ENCODE peak calls at places on chromosomes 1 and 21, in eight cellular contexts. L is cardiac fibroblast, K is OCI-LY7, B is heart left ventricle, V is osteoblast, Q is cardiac muscle cell, M is fibroblast of lung, F is tibial nerve. X is an unnamed sample.

GRCh38 chr1:2347907-2348306 is 43.4 kb downstream of the MORN1 start:
- DNase-seq in L (no peak), K (no peak), B (no peak), V (peak), Q (no peak), M (no peak), F (no peak), X (peak)

GRCh38 chr1:100009458-100009857 is 39.7 kb downstream of the SLC35A3 start:
- DNase-seq in L (peak), K (no peak), B (no peak), V (peak), Q (no peak), M (peak), F (no peak), X (no peak)

GRCh38 chr1:155934933-155935590 is 849 bp upstream of the KHDC4 start:
- DNase-seq in L (no peak), K (peak), B (no peak), V (peak), Q (no peak), M (no peak), F (no peak), X (no peak)

GRCh38 chr1:102838016-102838415 is 270.3 kb downstream of the COL11A1 start:
- DNase-seq in L (peak), K (no peak), B (no peak), V (no peak), Q (no peak), M (no peak), F (no peak), X (no peak)

GRCh38 chr1:94713472-94714141 is 106.5 kb upstream of the SLC44A3 start:
- DNase-seq in L (peak), K (no peak), B (peak), V (peak), Q (peak), M (peak), F (peak), X (no peak)

GRCh38 chr1:40032240-40032891 is 8.2 kb upstream of the CAP1 start:
- DNase-seq in L (peak), K (peak), B (peak), V (no peak), Q (peak), M (peak), F (no peak), X (no peak)

GRCh38 chr1:41538741-41539415 is 54.4 kb upstream of the EDN2 start:
- DNase-seq in L (no peak), K (no peak), B (no peak), V (no peak), Q (no peak), M (no peak), F (no peak), X (peak)

GRCh38 chr1:98102369-98103030 is 181.7 kb upstream of the DPYD start:
- DNase-seq in L (peak), K (no peak), B (no peak), V (no peak), Q (peak), M (peak), F (no peak), X (no peak)

GRCh38 chr1:44294588-44295007 is 60.5 kb downstream of the ERI3 start:
- DNase-seq in L (peak), K (no peak), B (no peak), V (peak), Q (peak), M (peak), F (peak), X (no peak)

GRCh38 chr1:18565321-18565720 is 65.3 kb upstream of the PAX7 start:
- DNase-seq in L (no peak), K (no peak), B (no peak), V (no peak), Q (no peak), M (no peak), F (no peak), X (no peak)

GRCh38 chr1:96360036-96360795 is 361.4 kb upstream of the PTBP2 start:
- DNase-seq in L (peak), K (no peak), B (no peak), V (no peak), Q (no peak), M (peak), F (no peak), X (no peak)

GRCh38 chr1:153667439-153667838 is 3.4 kb downstream of the ILF2 start:
- DNase-seq in L (no peak), K (no peak), B (no peak), V (no peak), Q (no peak), M (no peak), F (no peak), X (no peak)

GRCh38 chr21:41751621-41752020 is 15.2 kb downstream of the RIPK4 start:
- DNase-seq in L (no peak), K (no peak), B (peak), V (no peak), Q (no peak), M (no peak), F (no peak), X (peak)

GRCh38 chr1:228077565-228078330 is 4.8 kb upstream of the ARF1 start:
- DNase-seq in L (no peak), K (no peak), B (no peak), V (no peak), Q (no peak), M (no peak), F (no peak), X (no peak)

GRCh38 chr1:229579101-229579651 is 20.7 kb upstream of the ABCB10 start:
- DNase-seq in L (peak), K (peak), B (peak), V (no peak), Q (peak), M (peak), F (no peak), X (no peak)

GRCh38 chr1:56387071-56387747 is 192.2 kb downstream of the PLPP3 start:
- DNase-seq in L (no peak), K (no peak), B (no peak), V (no peak), Q (no peak), M (peak), F (no peak), X (no peak)

GRCh38 chr21:35470522-35470921 is 421.4 kb upstream of the RUNX1 start:
- DNase-seq in L (no peak), K (no peak), B (no peak), V (no peak), Q (no peak), M (no peak), F (no peak), X (no peak)

GRCh38 chr1:53526451-53527101 is 67.4 kb downstream of the DMRTB1 start:
- DNase-seq in L (peak), K (no peak), B (peak), V (peak), Q (peak), M (peak), F (peak), X (peak)

GRCh38 chr1:234125283-234125682 is 220.8 kb downstream of the SLC35F3 start:
- DNase-seq in L (peak), K (peak), B (no peak), V (no peak), Q (no peak), M (peak), F (no peak), X (no peak)

GRCh38 chr1:157177701-157178380 is 39.6 kb upstream of the ETV3 start:
- DNase-seq in L (no peak), K (no peak), B (no peak), V (no peak), Q (no peak), M (no peak), F (no peak), X (no peak)

GRCh38 chr1:174114788-174115448 is 44.4 kb upstream of the RABGAP1L start:
- DNase-seq in L (peak), K (peak), B (no peak), V (no peak), Q (peak), M (peak), F (no peak), X (no peak)

GRCh38 chr1:60757485-60757884 is 324.9 kb upstream of the NFIA start:
- DNase-seq in L (no peak), K (no peak), B (no peak), V (no peak), Q (no peak), M (no peak), F (no peak), X (no peak)

GRCh38 chr1:43994794-43995790 is 3.7 kb downstream of the CCDC24 start:
- DNase-seq in L (peak), K (peak), B (no peak), V (no peak), Q (peak), M (no peak), F (no peak), X (no peak)

GRCh38 chr1:47547753-47548152 is 109.9 kb downstream of the FOXD2 start:
- DNase-seq in L (no peak), K (no peak), B (no peak), V (no peak), Q (peak), M (peak), F (no peak), X (no peak)

GRCh38 chr1:64540265-64540791 is 70.4 kb downstream of the CACHD1 start:
- DNase-seq in L (peak), K (no peak), B (no peak), V (no peak), Q (peak), M (peak), F (no peak), X (no peak)

GRCh38 chr1:236890152-236891056 is 95.3 kb downstream of the MTR start:
- DNase-seq in L (no peak), K (no peak), B (peak), V (no peak), Q (peak), M (no peak), F (no peak), X (no peak)

GRCh38 chr1:108742268-108742667 is 4.2 kb upstream of the STXBP3 start:
- DNase-seq in L (no peak), K (no peak), B (no peak), V (no peak), Q (no peak), M (no peak), F (no peak), X (no peak)

GRCh38 chr21:43331962-43332458 is 94.9 kb downstream of the SIK1 start:
- DNase-seq in L (peak), K (no peak), B (peak), V (peak), Q (peak), M (peak), F (no peak), X (no peak)

GRCh38 chr1:223556414-223557124 is 108.9 kb downstream of the CAPN8 start:
- DNase-seq in L (peak), K (peak), B (no peak), V (peak), Q (peak), M (no peak), F (no peak), X (no peak)

GRCh38 chr1:206703647-206704046 is 18.9 kb downstream of the MAPKAPK2 start:
- DNase-seq in L (no peak), K (no peak), B (no peak), V (no peak), Q (no peak), M (peak), F (no peak), X (no peak)

GRCh38 chr1:2987773-2988172 is 33.5 kb upstream of the ACTRT2 start:
- DNase-seq in L (no peak), K (no peak), B (no peak), V (no peak), Q (no peak), M (no peak), F (no peak), X (peak)

GRCh38 chr1:111290640-111291039 is at the start of gene CHIA:
- DNase-seq in L (peak), K (no peak), B (peak), V (no peak), Q (peak), M (peak), F (no peak), X (no peak)

GRCh38 chr1:150066838-150067183 is 765 bp upstream of the VPS45 start:
- DNase-seq in L (no peak), K (peak), B (peak), V (no peak), Q (no peak), M (no peak), F (no peak), X (peak)

GRCh38 chr1:99573431-99574217 is 72.3 kb upstream of the PALMD start:
- DNase-seq in L (no peak), K (no peak), B (peak), V (peak), Q (no peak), M (peak), F (no peak), X (no peak)

GRCh38 chr1:84089470-84090261 is 54.4 kb upstream of the PRKACB start:
- DNase-seq in L (peak), K (no peak), B (no peak), V (no peak), Q (peak), M (peak), F (no peak), X (no peak)

GRCh38 chr1:156661932-156662587 is 15.1 kb downstream of the NES start:
- DNase-seq in L (peak), K (peak), B (no peak), V (peak), Q (peak), M (peak), F (no peak), X (no peak)

GRCh38 chr1:150464422-150464826 is 22.8 kb upstream of the TARS2 start:
- DNase-seq in L (peak), K (peak), B (peak), V (peak), Q (peak), M (peak), F (no peak), X (no peak)

GRCh38 chr1:71231751-71232150 is 150.9 kb upstream of the ZRANB2 start:
- DNase-seq in L (no peak), K (no peak), B (no peak), V (no peak), Q (peak), M (peak), F (no peak), X (no peak)

GRCh38 chr1:235586992-235587391 is 62.6 kb downstream of the GNG4 start:
- DNase-seq in L (no peak), K (no peak), B (no peak), V (no peak), Q (no peak), M (no peak), F (no peak), X (no peak)

GRCh38 chr1:235584973-235585372 is 64.6 kb downstream of the GNG4 start:
- DNase-seq in L (no peak), K (no peak), B (no peak), V (no peak), Q (no peak), M (no peak), F (no peak), X (no peak)

GRCh38 chr1:235588916-235589515 is 60.6 kb downstream of the GNG4 start:
- DNase-seq in L (peak), K (peak), B (no peak), V (peak), Q (peak), M (peak), F (no peak), X (no peak)

GRCh38 chr1:235588156-235588555 is 61.4 kb downstream of the GNG4 start:
- DNase-seq in L (no peak), K (no peak), B (no peak), V (no peak), Q (no peak), M (no peak), F (no peak), X (no peak)

GRCh38 chr1:235586413-235586812 is 63.2 kb downstream of the GNG4 start:
- DNase-seq in L (no peak), K (no peak), B (no peak), V (no peak), Q (no peak), M (no peak), F (no peak), X (no peak)
- TF ChIP-seq CTCF in L (no peak), K (no peak), B (no peak), V (no peak), Q (no peak), M (no peak), F (no peak), X (no peak)

GRCh38 chr1:187313115-187313514 is 484.4 kb downstream of the PLA2G4A start:
- DNase-seq in L (no peak), K (no peak), B (no peak), V (no peak), Q (no peak), M (peak), F (no peak), X (no peak)
- TF ChIP-seq CTCF in L (no peak), K (no peak), B (no peak), V (no peak), Q (no peak), M (no peak), F (no peak), X (no peak)

DNA sequence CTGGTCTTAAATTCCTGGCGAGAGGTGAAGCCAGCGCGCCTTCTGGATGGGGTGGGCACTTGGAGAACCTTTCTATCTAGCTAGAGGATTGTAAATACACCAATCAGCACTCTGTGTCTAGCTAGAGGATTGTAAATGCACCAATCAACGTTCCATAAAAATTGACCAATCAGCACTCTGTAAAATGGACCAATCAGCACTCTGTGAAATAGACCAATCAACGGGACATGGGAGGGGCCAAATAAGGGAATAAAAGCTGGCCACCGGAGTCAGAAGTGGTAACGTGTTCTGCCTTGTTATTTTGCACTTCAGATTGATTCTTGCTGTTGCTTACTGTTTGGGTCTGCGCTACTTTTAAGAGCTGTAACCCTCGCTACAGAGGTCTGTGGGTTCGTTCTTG is 12.0 kb upstream of the LIN9 start:
- DNase-seq in L (no peak), K (no peak), B (no peak), V (no peak), Q (no peak), M (no peak), F (no peak), X (no peak)
- TF ChIP-seq CTCF in L (no peak), K (no peak), B (no peak), V (no peak), Q (no peak), M (no peak), F (no peak), X (no peak)

GRCh38 chr21:37082375-37082774 is 9.3 kb downstream of the TTC3 start:
- DNase-seq in L (no peak), K (no peak), B (no peak), V (no peak), Q (no peak), M (no peak), F (no peak), X (no peak)

GRCh38 chr21:37088196-37088595 is 15.1 kb downstream of the TTC3 start:
- DNase-seq in L (peak), K (no peak), B (no peak), V (no peak), Q (peak), M (no peak), F (no peak), X (no peak)

GRCh38 chr21:37085726-37086125 is 12.7 kb downstream of the TTC3 start:
- DNase-seq in L (no peak), K (no peak), B (no peak), V (no peak), Q (no peak), M (no peak), F (no peak), X (no peak)

GRCh38 chr21:37082856-37083611 is 10.0 kb downstream of the TTC3 start:
- DNase-seq in L (no peak), K (no peak), B (no peak), V (no peak), Q (no peak), M (no peak), F (no peak), X (no peak)

DNA sequence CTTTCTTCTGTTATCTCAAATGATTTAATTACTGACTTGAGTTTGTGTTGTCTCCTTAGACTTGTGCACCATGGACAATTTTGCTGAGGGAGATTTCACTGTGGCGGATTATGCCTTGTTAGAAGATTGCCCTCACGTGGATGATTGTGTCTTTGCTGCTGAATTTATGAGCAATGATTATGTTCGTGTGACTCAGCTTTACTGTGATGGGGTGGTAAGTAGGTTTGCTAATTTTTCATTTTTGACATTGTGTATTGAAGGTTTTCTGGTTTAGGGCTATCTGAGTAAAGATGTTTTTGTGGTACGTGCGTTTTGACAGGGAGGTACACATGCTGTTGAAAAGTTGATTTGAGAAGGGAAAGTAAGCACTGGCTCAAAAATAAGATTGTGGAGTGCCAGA is 14.1 kb downstream of the TTC3 start:
- DNase-seq in L (peak), K (no peak), B (no peak), V (no peak), Q (peak), M (peak), F (no peak), X (no peak)
- TF ChIP-seq CTCF in L (peak), K (peak), B (peak), V (peak), Q (peak), M (peak), F (peak), X (no peak)

X was measured in mesothelial cell of epicardium.